ENCODE peak calls at places on chromosomes 3 and 15, in seven cellular contexts. Q is SJSA1, W is RWPE2, C is A549, F is breast epithelium, S is left lung, P is tibial nerve. O is an unnamed sample. For H3K4me1, the result is how much of the 10 kb centered on the place peaks cover.

GRCh38 chr15:25982736-25983135 is 119.6 kb upstream of the ATP10A start:
- DNase-seq in C (no peak), P (no peak), F (no peak), Q (no peak), S (no peak), W (no peak), O (no peak)

GRCh38 chr15:36079021-36079420 is 500.4 kb upstream of the CDIN1 start:
- DNase-seq in F (no peak), C (no peak), Q (no peak), W (no peak), S (no peak), P (no peak), O (no peak)

GRCh38 chr3:56064684-56065083 is 403.6 kb downstream of the ERC2 start:
- DNase-seq in C (no peak), P (no peak), W (no peak), S (no peak), Q (no peak), F (no peak), O (no peak)

GRCh38 chr15:47407692-47408091 is 309.6 kb upstream of the SEMA6D start:
- DNase-seq in S (no peak), P (no peak), C (no peak), Q (no peak), W (no peak), F (no peak), O (no peak)

GRCh38 chr3:134363381-134363755 is 10.9 kb downstream of the AMOTL2 start:
- DNase-seq in W (no peak), F (no peak), C (no peak), Q (no peak), P (no peak), S (no peak), O (no peak)

GRCh38 chr3:143352031-143352623 is 232.6 kb downstream of the CHST2 start:
- DNase-seq in Q (no peak), S (no peak), F (no peak), W (no peak), C (no peak), P (no peak), O (no peak)

GRCh38 chr15:85878866-85879265 is 84.1 kb upstream of the KLHL25 start:
- DNase-seq in Q (peak), W (no peak), P (no peak), F (no peak), C (no peak), S (no peak), O (no peak)

GRCh38 chr3:105827959-105828358 is 40.9 kb downstream of the CBLB start:
- DNase-seq in C (peak), W (no peak), P (no peak), S (no peak), Q (peak), F (no peak), O (no peak)

GRCh38 chr15:63044645-63045437 is 2.3 kb downstream of the TPM1 start:
- DNase-seq in P (no peak), W (no peak), Q (peak), F (no peak), S (no peak), C (no peak), O (no peak)

GRCh38 chr3:171383206-171384018 is 76.8 kb downstream of the TNIK start:
- DNase-seq in Q (no peak), F (peak), W (no peak), S (no peak), P (no peak), C (no peak), O (no peak)

GRCh38 chr3:10399634-10400033 is 78.7 kb upstream of the SEC13 start:
- DNase-seq in Q (no peak), S (no peak), C (no peak), P (no peak), F (no peak), W (no peak), O (no peak)

GRCh38 chr3:27521179-27521871 is 37.1 kb upstream of the SLC4A7 start:
- DNase-seq in S (no peak), F (no peak), W (no peak), C (peak), P (no peak), Q (peak), O (no peak)

GRCh38 chr3:142724682-142725351 is 983 bp downstream of the TRPC1 start:
- DNase-seq in Q (peak), P (peak), C (peak), S (peak), F (peak), W (peak), O (peak)

GRCh38 chr15:85024509-85025336 is 43.1 kb downstream of the PDE8A start:
- DNase-seq in W (no peak), C (peak), S (no peak), F (no peak), P (no peak), Q (peak), O (no peak)

GRCh38 chr3:171967932-171968678 is 71.3 kb upstream of the FNDC3B start:
- DNase-seq in W (no peak), S (no peak), C (no peak), Q (peak), P (no peak), F (no peak), O (no peak)

GRCh38 chr15:63041982-63042878 is at the start of gene TPM1:
- DNase-seq in W (peak), Q (peak), P (peak), C (peak), F (peak), S (peak), O (peak)

GRCh38 chr15:86089422-86089821 is 9.8 kb downstream of the AGBL1 start:
- DNase-seq in C (no peak), W (no peak), F (no peak), P (no peak), Q (no peak), S (no peak), O (no peak)

GRCh38 chr3:9897408-9898372 is 5.0 kb upstream of the IL17RE start:
- DNase-seq in P (no peak), Q (no peak), F (peak), S (peak), C (peak), W (no peak), O (peak)

GRCh38 chr3:3177861-3178497 is 1.5 kb downstream of the CRBN start:
- DNase-seq in P (no peak), Q (no peak), C (peak), W (no peak), F (no peak), S (no peak), O (no peak)

GRCh38 chr15:41979493-41980266 is 7.3 kb upstream of the EHD4 start:
- DNase-seq in W (no peak), C (no peak), P (no peak), Q (no peak), S (no peak), F (no peak), O (no peak)

GRCh38 chr3:176032043-176032442 is 1165.2 kb downstream of the TBL1XR1 start:
- DNase-seq in C (no peak), P (no peak), W (no peak), F (no peak), Q (no peak), S (no peak), O (no peak)

GRCh38 chr15:68674975-68675374 is 96.2 kb downstream of the CORO2B start:
- DNase-seq in C (no peak), Q (no peak), S (no peak), F (no peak), P (no peak), W (peak), O (no peak)

GRCh38 chr3:188854395-188855149 is 317.2 kb upstream of the TPRG1 start:
- DNase-seq in P (no peak), Q (no peak), C (no peak), S (no peak), F (no peak), W (no peak), O (no peak)

GRCh38 chr3:49171775-49172500 is 540 bp downstream of the KLHDC8B start:
- DNase-seq in C (no peak), S (no peak), Q (no peak), P (no peak), F (no peak), W (no peak), O (no peak)

GRCh38 chr15:63461230-63461629 is 43.2 kb upstream of the USP3 start:
- DNase-seq in S (no peak), F (no peak), Q (no peak), W (no peak), P (no peak), C (no peak), O (no peak)

GRCh38 chr15:74470631-74471396 is 9.9 kb upstream of the UBL7 start:
- DNase-seq in C (no peak), Q (no peak), W (no peak), P (no peak), F (no peak), S (no peak), O (no peak)

GRCh38 chr15:33152502-33153109 is 41.9 kb downstream of the FMN1 start:
- DNase-seq in Q (no peak), W (no peak), P (no peak), F (no peak), C (no peak), S (no peak), O (no peak)

GRCh38 chr3:23820888-23821287 is 15.1 kb downstream of the UBE2E1 start:
- DNase-seq in C (no peak), F (no peak), S (no peak), W (no peak), Q (no peak), P (no peak), O (no peak)

GRCh38 chr15:45021331-45021730 is 1.7 kb upstream of the SORD start:
- DNase-seq in F (no peak), P (no peak), W (no peak), S (no peak), Q (no peak), C (no peak), O (no peak)

GRCh38 chr3:98359250-98359649 is 5.6 kb downstream of the OR5K4 start:
- DNase-seq in C (no peak), P (no peak), Q (no peak), W (no peak), F (no peak), S (no peak), O (no peak)

GRCh38 chr3:126287536-126288181 is 69.5 kb downstream of the KLF15 start:
- DNase-seq in Q (peak), S (peak), P (peak), W (no peak), C (no peak), F (peak), O (peak)

GRCh38 chr3:55172913-55173312 is 245.1 kb upstream of the LRTM1 start:
- DNase-seq in Q (no peak), P (no peak), S (no peak), C (no peak), F (no peak), W (no peak), O (no peak)

GRCh38 chr3:37029516-37030163 is 36.3 kb downstream of the MLH1 start:
- DNase-seq in F (no peak), W (no peak), P (no peak), C (no peak), S (no peak), Q (no peak), O (no peak)

GRCh38 chr15:95549168-95549738 is 781.2 kb upstream of the NR2F2 start:
- DNase-seq in C (no peak), P (no peak), S (no peak), W (no peak), Q (no peak), F (no peak), O (no peak)

DNA sequence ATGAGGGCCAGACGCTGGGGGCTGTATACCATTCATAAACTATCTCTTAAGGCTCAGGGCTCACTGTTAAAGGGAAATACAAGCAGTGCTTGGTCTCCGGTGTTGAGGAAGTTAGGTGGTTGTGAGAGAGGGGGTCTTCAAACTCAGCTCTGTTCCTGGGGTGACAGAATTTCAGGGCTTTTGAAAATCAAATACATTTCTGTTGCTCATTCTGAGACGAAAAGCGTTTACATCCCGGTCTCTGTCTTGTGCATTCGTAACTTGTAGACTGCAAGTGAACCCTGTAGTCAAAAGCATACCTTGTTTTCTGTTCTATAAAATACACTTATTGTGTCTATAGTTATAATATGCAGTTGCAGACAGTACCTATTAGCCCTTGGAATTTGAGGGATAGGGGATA is 1.7 kb downstream of the SLCO3A1 start:
- DNase-seq in Q (no peak), W (no peak), P (no peak), C (no peak), S (no peak), F (no peak), O (no peak)
- H3K4me1 ChIP-seq in Q (under half), W (under half), P (under half), C (under half), S (half or more), F (under half), O (under half)

DNA sequence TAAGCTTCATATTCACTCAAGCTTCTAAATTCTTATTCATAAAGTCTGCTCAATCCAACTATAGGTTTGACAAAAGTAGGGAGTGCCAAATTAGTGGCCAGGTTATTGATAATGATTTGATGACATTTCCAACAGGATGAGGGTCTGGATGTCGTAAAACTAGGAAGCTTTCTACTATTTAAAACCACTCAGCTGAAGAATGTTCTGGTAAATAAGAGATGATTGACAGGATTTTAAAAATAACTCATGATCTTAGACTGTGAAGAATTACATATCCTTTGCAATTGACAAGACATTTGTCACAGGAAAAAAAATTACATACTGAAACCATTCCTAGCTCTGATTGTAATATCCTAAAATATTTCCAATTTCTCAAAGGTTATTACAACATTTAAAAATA is 15.4 kb upstream of the TRIM59 start:
- DNase-seq in F (no peak), P (no peak), Q (no peak), S (no peak), W (no peak), C (no peak), O (no peak)
- H3K27ac ChIP-seq in F (no peak), P (no peak), Q (no peak), S (no peak), W (no peak), C (no peak), O (no peak)

GRCh38 chr15:98734472-98735284 is 86.3 kb downstream of the IGF1R start:
- DNase-seq in S (no peak), Q (no peak), W (no peak), C (no peak), P (no peak), F (no peak), O (no peak)
- H3K4me1 ChIP-seq in S (under half), Q (under half), W (under half), C (half or more), P (under half), F (under half), O (under half)

DNA sequence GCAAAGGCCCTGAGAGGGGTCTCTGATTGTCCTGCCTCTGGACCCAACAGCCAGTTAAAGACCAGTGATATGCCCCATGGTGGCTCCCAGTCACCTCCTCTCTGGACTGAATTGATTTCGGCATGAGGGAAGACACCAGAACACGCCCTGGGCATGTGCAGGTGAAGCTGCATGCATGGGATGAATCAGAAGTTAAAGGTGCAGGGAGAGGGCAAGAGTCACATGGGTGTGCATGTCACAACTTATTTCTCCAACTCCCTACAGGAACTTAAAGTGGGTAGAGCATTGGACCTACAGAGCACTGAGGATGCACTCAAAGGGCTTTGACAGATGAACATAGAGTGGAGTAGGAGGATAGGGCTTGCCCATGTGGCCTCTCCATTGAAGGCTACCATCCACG is 16.9 kb upstream of the RHCG start:
- DNase-seq in Q (no peak), P (no peak), S (no peak), C (no peak), W (no peak), F (no peak), O (no peak)
- H3K27ac ChIP-seq in Q (no peak), P (no peak), S (no peak), C (peak), W (peak), F (no peak), O (no peak)

DNA sequence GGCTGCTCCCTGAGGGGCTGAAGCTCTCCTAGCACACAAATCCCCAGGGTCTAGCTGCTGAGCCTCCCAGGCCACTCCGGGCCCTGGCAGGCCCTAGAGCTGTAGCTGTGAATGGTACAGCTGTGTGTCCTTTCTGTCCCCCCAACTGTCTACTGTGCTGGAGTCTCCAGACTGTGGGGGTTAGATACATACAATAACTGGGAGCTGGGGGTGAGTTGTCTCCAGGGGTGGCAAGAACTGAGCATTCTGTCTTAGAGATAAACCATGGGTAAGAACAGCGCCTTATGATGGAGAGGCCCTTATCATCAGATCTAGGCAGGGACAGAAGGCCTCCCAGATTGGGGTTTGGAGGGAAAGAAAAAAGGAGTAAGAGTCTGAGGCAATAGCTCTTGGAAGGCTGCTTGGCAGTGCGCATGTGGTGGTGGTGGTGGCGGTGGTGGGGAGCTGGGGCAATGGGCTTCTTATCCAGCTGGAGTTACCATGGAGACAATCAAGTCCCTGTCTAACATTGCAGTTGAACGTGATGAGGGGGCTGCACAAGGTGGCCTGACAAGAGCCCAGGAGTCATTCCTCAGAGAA is 3.6 kb downstream of the CYB561D2 start:
- DNase-seq in F (no peak), P (no peak), W (no peak), C (no peak), S (no peak), Q (no peak), O (no peak)
- H3K4me1 ChIP-seq in F (under half), P (under half), W (under half), C (under half), S (half or more), Q (under half), O (under half)

DNA sequence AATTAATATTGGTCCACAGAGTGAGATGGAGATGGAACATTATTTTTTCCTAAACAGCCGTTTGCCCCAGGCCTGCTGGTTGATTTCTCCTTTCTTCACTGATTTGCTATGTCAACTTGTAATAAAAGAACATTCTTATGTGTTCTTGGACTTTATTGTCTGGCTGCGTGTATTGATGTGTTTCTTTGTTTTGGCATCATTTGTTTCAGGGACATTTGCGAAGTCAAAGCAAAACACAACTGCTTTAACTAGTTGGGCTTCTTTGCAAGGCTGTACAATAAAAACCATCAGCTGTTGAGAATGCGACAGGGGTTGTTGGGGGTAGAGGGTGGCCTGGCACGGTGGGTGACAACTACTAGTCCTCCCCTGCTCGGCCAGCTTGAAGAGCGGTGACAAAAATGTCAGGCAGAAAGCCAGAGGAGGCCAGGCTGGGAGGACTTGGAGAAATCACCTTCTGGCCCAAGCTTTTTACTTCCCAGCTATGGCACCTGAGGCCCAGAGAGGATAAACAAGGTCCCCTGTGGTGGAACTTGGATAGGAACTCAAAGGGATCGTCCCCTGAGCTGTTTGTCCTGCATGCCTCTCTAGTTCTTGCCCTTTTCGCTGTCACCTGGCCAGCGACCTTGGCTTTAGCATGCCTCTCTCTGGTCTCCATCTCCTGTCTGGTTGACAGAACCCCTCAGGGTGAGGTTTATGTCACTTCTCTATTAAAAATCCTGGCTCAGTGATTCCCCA is 168.8 kb downstream of the FAM43A start:
- DNase-seq in F (peak), W (no peak), P (no peak), Q (no peak), S (no peak), C (no peak), O (no peak)
- H3K27ac ChIP-seq in F (peak), W (no peak), P (no peak), Q (no peak), S (no peak), C (no peak), O (no peak)

O was measured in pancreas.